ENCODE peak calls at places on chromosomes 5 and 9, in six cellular contexts. P, H, K, A, O and T are unnamed samples.

GRCh38 chr5:17302590-17302989 is 85.2 kb downstream of the BASP1 start:
- DNase-seq in P (no peak), H (no peak), K (no peak), A (no peak), O (peak; percentile 76), T (no peak)

GRCh38 chr5:72366324-72366976 is 46.3 kb downstream of the PTCD2 start:
- DNase-seq in P (peak; percentile 84), H (peak; percentile 68), K (peak; percentile 75), A (peak; percentile 72), O (peak; percentile 82), T (peak; percentile 75)

GRCh38 chr9:71145179-71145578 is 23.8 kb upstream of the TRPM3 start:
- DNase-seq in P (no peak), H (no peak), K (no peak), A (peak; percentile 28), O (no peak), T (peak; percentile 3)

GRCh38 chr9:2610985-2611384 is 10.6 kb upstream of the VLDLR start:
- DNase-seq in P (no peak), H (no peak), K (no peak), A (no peak), O (no peak), T (no peak)

GRCh38 chr5:143308726-143309125 is 94.8 kb downstream of the NR3C1 start:
- DNase-seq in P (no peak), H (no peak), K (no peak), A (no peak), O (no peak), T (no peak)

GRCh38 chr5:66814146-66814991 is 218.2 kb downstream of the MAST4 start:
- DNase-seq in P (peak; percentile 43), H (no peak), K (peak; percentile 57), A (no peak), O (peak; percentile 71), T (peak; percentile 53)

GRCh38 chr9:38079410-38080105 is 10.5 kb upstream of the SHB start:
- DNase-seq in P (no peak), H (peak; percentile 59), K (no peak), A (no peak), O (peak; percentile 24), T (no peak)

GRCh38 chr5:56565693-56566092 is 249.7 kb upstream of the MAP3K1 start:
- DNase-seq in P (no peak), H (no peak), K (no peak), A (no peak), O (no peak), T (no peak)

GRCh38 chr9:131733601-131734061 is 6.2 kb downstream of the RAPGEF1 start:
- DNase-seq in P (peak; percentile 67), H (no peak), K (no peak), A (peak; percentile 35), O (peak; percentile 94), T (peak; percentile 59)
- H3K4me3 ChIP-seq in P (no peak overlapping the region), H (no peak overlapping the region), K (no peak overlapping the region), A (no peak overlapping the region), O (no peak overlapping the region), T (no peak overlapping the region)

DNA sequence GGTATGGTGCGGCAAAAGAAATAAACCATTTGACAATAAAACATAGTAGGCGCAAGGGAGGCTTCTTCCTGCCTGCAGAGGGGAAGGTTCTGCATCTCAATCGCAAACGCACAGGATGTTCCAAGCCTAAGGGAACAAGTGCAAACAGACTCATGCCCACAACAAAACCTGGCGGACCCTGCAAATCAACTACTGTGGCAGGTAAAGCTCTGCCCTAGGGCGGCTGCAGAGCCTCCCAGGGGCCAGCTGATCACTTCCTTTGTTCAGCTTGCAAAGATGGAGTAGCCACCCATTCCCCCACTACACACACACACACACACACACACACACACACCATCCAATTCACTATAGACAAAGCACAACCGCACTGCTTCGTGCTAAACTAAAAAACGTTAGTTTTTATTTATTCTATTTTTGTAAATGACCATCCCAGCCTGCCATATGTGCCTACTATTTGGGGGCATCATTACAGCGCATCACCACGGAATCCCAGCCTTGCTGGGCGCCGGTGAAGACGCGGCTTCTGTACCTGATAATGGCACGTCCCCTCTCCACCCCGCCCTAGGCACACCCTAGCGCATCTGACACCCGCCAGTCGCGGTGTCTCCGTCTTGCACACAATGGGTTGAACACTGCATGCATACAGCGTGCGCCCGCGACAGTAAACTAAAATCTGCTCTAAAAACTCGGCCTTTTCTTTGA is 57.6 kb downstream of the DPYSL3 start:
- DNase-seq in P (no peak), H (no peak), K (peak; percentile 64), A (no peak), O (no peak), T (no peak)
- H3K27ac ChIP-seq in P (no peak overlapping the region), H (no peak overlapping the region), K (peak overlapping the region; percentile 4), A (peak overlapping the region; percentile 92), O (no peak overlapping the region), T (no peak overlapping the region)

DNA sequence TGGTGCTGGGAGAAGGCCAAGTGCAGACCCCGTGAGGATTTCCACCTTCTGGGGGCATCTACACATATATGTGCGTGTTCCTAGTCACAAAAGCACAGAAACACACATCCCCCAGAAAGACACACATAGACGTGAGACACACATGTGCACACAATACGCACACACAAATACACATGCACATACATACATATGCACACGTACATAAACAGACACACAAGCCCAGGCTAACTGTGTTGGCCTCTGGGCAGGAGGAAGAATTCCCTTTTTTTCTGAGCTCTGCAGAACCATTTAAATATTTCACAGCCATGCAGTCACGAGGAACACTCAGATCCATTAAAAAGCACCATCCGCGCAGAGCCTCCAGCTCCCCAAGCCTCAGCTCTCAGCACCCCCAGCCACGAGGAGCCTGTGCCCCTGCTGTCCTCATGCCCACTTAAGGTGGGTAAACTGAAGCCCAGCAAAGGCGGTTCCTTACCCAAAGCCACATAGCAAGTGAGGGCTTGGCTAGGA is 5.3 kb downstream of the NINJ1 start:
- DNase-seq in P (no peak), H (no peak), K (no peak), A (no peak), O (no peak), T (no peak)
- H3K4me1 ChIP-seq in P (peaks cover 47% of the 10 kb centered on the region), H (peaks cover 69% of the 10 kb centered on the region), K (peaks cover 20% of the 10 kb centered on the region), A (peaks cover 69% of the 10 kb centered on the region), O (peaks cover 12% of the 10 kb centered on the region), T (peaks cover 3% of the 10 kb centered on the region)

DNA sequence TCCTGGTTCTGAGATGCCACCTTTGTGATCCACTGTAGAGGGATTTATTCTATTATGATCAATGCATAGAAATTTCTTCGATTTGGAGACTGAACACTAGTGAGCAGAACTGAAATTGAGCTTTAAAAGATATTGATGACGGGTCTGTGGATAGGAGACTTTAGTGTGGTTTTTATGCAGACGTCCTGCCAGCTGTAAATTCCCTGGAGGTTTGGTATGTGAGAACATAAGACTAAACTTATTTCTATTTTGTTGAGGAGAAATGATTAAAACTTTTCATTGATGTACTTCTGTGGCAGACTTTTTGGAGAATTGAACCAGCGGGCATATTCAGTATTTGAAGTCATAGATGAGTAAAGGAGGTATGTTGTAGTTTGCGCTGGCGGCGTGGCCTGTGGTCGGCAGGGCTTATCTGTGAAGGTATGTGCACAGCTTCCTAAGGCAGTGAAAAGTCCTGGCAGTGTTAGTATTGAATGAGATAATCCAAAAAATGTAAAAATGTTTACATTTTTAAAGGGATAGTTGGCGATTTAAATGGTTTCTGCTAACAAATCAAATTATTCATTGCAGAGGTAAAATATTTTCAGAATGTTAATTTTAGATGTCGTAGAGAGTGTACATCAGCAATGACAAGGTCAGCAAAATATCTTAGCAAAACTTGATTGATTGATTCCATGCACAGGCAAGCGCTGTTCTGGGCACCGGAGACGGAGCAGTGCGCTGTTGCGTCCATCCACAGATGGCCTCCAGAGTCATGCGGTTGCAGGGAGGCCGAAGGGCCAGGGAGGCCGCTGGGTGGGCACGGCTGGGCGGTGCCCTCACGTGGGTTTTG is 20.4 kb downstream of the TENT4A start:
- DNase-seq in P (no peak), H (no peak), K (no peak), A (no peak), O (peak; percentile 38), T (no peak)
- H3K4me3 ChIP-seq in P (no peak overlapping the region), H (no peak overlapping the region), K (no peak overlapping the region), A (no peak overlapping the region), O (peak overlapping the region; percentile 34), T (no peak overlapping the region)

DNA sequence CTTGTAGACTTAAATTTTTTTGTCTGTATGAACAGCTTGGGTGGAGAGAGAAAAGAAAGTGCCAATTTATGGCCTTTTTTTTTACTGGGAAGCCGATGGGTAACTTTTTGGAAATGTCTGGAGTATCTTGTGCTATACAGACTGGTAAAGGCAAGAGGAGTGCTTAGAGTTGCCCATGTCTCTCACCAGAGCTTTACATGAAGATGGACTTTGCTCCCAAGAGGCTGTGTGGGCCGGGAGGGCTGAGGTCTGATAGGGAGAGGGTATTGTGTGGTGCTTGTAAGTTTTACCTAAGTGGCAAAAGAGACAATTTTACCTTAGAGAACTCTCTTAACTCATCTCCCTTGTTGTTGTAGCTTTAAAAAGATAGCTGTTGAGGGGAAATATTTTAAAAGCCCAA is 203.2 kb downstream of the SEMA6A start:
- DNase-seq in P (peak; percentile 46), H (no peak), K (no peak), A (no peak), O (no peak), T (peak; percentile 32)
- H3K27ac ChIP-seq in P (peak overlapping the region; percentile 3), H (peak overlapping the region; percentile 9), K (no peak overlapping the region), A (peak overlapping the region; percentile 15), O (no peak overlapping the region), T (no peak overlapping the region)

GRCh38 chr9:89137548-89138462 is 40.8 kb downstream of the SHC3 start:
- DNase-seq in P (peak; percentile 23), H (peak; percentile 61), K (no peak), A (no peak), O (peak; percentile 96), T (no peak)
- H3K4me1 ChIP-seq in P (no peaks in the 10 kb centered on the region), H (no peaks in the 10 kb centered on the region), K (no peaks in the 10 kb centered on the region), A (no peaks in the 10 kb centered on the region), O (peaks cover 16% of the 10 kb centered on the region), T (no peaks in the 10 kb centered on the region)

DNA sequence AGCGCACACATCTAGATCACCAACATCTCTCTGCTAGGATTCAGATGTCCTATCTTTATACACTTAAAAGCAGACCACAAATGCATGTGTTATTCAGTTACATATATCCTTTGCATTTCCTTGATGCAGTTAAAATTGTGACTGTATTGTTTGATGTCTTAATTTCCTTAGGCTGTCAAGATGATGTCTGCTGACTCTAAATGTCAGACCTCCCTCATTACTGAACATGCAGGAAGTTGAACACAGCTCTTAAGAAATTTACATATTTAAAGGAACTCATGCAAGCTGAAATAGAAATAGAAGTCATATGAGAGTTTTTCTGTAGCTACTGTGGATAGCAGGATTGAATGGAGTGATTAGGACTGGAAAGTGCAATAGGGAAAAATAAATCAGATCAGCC is 336.5 kb upstream of the SEMA6A start:
- DNase-seq in P (no peak), H (no peak), K (no peak), A (no peak), O (no peak), T (no peak)
- H3K4me3 ChIP-seq in P (no peak overlapping the region), H (no peak overlapping the region), K (no peak overlapping the region), A (no peak overlapping the region), O (no peak overlapping the region), T (no peak overlapping the region)

DNA sequence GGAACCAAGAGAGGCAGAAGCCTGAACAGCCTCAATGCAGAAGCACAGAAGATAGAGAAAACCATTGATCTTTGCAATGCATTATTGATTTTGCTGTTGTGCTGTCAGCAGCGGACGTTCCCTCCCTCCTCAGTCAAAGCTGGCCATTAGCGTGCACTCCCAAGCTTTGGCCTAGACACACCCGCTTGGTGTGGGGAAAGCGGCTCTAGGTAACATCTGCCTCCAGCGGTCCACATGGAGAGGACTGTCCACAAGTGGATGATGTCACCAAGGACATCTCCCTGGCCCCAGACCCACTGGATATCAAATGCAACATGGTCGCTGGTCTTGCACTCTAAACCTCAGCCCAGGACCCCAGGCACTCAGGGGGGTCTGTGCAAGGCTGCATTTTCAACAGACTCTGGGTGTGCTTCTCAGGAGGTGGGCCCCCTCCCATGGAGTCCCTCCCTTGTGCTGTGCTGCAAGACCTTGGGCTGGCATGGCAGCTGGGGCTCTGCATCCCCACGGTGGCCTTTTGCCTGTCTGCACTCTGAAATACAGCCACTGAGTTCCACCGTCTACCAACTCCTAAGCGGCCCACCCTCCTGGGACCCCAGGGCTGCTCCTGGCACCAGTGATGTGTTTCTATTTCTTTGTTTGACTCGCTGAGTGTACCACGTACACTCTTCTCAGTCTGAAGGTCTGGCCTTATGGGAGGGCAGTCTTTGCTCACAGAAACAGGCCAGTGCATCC is 1.9 kb downstream of the SEMA4D start:
- DNase-seq in P (no peak), H (no peak), K (no peak), A (peak; percentile 24), O (no peak), T (no peak)
- H3K27ac ChIP-seq in P (no peak overlapping the region), H (peak overlapping the region; percentile 84), K (no peak overlapping the region), A (peak overlapping the region; percentile 88), O (no peak overlapping the region), T (peak overlapping the region; percentile 65)